ENCODE peak calls at places on chromosomes 3 and 15, in four cellular contexts. J is GM23248, E is HCT116, Q is MM.1S. H is an unnamed sample.

GRCh38 chr3:61613666-61614065 is 52.3 kb downstream of the PTPRG start:
- DNase-seq in J (no peak), E (no peak), Q (no peak), H (no peak)

GRCh38 chr3:42486814-42487569 is 15.5 kb upstream of the VIPR1 start:
- DNase-seq in J (no peak), E (no peak), Q (no peak), H (no peak)

GRCh38 chr3:63961891-63962290 is 49.7 kb upstream of the SCAANT1 start:
- DNase-seq in J (peak), E (peak), Q (peak), H (peak)

GRCh38 chr15:66621491-66622467 is 56.0 kb upstream of the LCTL start:
- DNase-seq in J (peak), E (no peak), Q (no peak), H (no peak)

GRCh38 chr3:185649414-185649813 is 63.3 kb downstream of the SENP2 start:
- DNase-seq in J (no peak), E (no peak), Q (no peak), H (no peak)

GRCh38 chr3:159886050-159886449 is 102.6 kb upstream of the IL12A start:
- DNase-seq in J (no peak), E (no peak), Q (no peak), H (no peak)

GRCh38 chr15:85691350-85692240 is 103.1 kb downstream of the KLHL25 start:
- DNase-seq in J (no peak), E (no peak), Q (peak), H (no peak)

GRCh38 chr3:86986666-86987420 is 4.1 kb downstream of the VGLL3 start:
- DNase-seq in J (peak), E (no peak), Q (no peak), H (no peak)

GRCh38 chr3:68211637-68212036 is 557.2 kb upstream of the SUCLG2 start:
- DNase-seq in J (no peak), E (no peak), Q (no peak), H (no peak)

GRCh38 chr15:55168350-55168974 is 28.3 kb downstream of the RSL24D1 start:
- DNase-seq in J (peak), E (peak), Q (peak), H (peak)

GRCh38 chr15:40847225-40847961 is 3.5 kb downstream of the SPINT1 start:
- DNase-seq in J (no peak), E (no peak), Q (peak), H (peak)

GRCh38 chr15:91956026-91956723 is 102.7 kb downstream of the SLCO3A1 start:
- DNase-seq in J (peak), E (no peak), Q (no peak), H (peak)

GRCh38 chr15:101017041-101017754 is 98.0 kb downstream of the LRRK1 start:
- DNase-seq in J (no peak), E (no peak), Q (no peak), H (no peak)

GRCh38 chr3:184565421-184566211 is 4.0 kb downstream of the EPHB3 start:
- DNase-seq in J (peak), E (peak), Q (no peak), H (peak)

GRCh38 chr3:149605902-149606301 is 51.9 kb downstream of the WWTR1 start:
- DNase-seq in J (peak), E (no peak), Q (no peak), H (no peak)

GRCh38 chr3:158261371-158261991 is 151.6 kb downstream of the RSRC1 start:
- DNase-seq in J (no peak), E (no peak), Q (no peak), H (no peak)

GRCh38 chr3:124306665-124307064 is 314.7 kb upstream of the ROPN1 start:
- DNase-seq in J (no peak), E (no peak), Q (no peak), H (no peak)

GRCh38 chr15:27059610-27060202 is 88.7 kb downstream of the GABRG3 start:
- DNase-seq in J (peak), E (peak), Q (peak), H (peak)

GRCh38 chr3:131705099-131705498 is 202.3 kb upstream of the MRPL3 start:
- DNase-seq in J (no peak), E (no peak), Q (no peak), H (no peak)

GRCh38 chr3:138180375-138181029 is 5.8 kb upstream of the DBR1 start:
- DNase-seq in J (peak), E (peak), Q (peak), H (peak)

GRCh38 chr3:21170964-21171363 is 580.0 kb downstream of the ZNF385D start:
- DNase-seq in J (peak), E (no peak), Q (no peak), H (peak)

GRCh38 chr15:78909160-78909695 is 35.6 kb downstream of the CTSH start:
- DNase-seq in J (no peak), E (no peak), Q (no peak), H (no peak)

GRCh38 chr15:32641517-32642059 is at the start of gene SCG5:
- DNase-seq in J (no peak), E (no peak), Q (no peak), H (peak)

GRCh38 chr3:28799084-28799483 is 450.5 kb upstream of the AZI2 start:
- DNase-seq in J (peak), E (peak), Q (no peak), H (no peak)

GRCh38 chr3:182567666-182568065 is 225.6 kb upstream of the ATP11B start:
- DNase-seq in J (no peak), E (no peak), Q (no peak), H (no peak)

GRCh38 chr3:157782236-157782635 is 279.0 kb upstream of the VEPH1 start:
- DNase-seq in J (peak), E (no peak), Q (no peak), H (no peak)

GRCh38 chr3:126451511-126451910 is 24.2 kb downstream of the ZXDC start:
- DNase-seq in J (no peak), E (no peak), Q (no peak), H (no peak)

GRCh38 chr3:54069961-54070360 is 52.4 kb upstream of the CACNA2D3 start:
- DNase-seq in J (no peak), E (no peak), Q (no peak), H (no peak)

GRCh38 chr3:169668957-169669681 is 5.6 kb upstream of the MECOM start:
- DNase-seq in J (peak), E (peak), Q (peak), H (peak)

GRCh38 chr3:149816986-149817385 is 4.0 kb downstream of the RNF13 start:
- DNase-seq in J (peak), E (no peak), Q (no peak), H (no peak)

GRCh38 chr3:129063841-129064482 is 3.4 kb downstream of the GP9 start:
- DNase-seq in J (no peak), E (no peak), Q (no peak), H (no peak)

GRCh38 chr3:62951037-62951613 is 75.9 kb upstream of the CADPS start:
- DNase-seq in J (no peak), E (no peak), Q (no peak), H (no peak)

GRCh38 chr3:124292329-124292728 is 300.4 kb upstream of the ROPN1 start:
- DNase-seq in J (no peak), E (no peak), Q (no peak), H (no peak)

GRCh38 chr3:31755911-31756658 is 223.4 kb downstream of the STT3B start:
- DNase-seq in J (no peak), E (no peak), Q (no peak), H (no peak)

GRCh38 chr15:81166949-81167816 is 29.5 kb upstream of the IL16 start:
- DNase-seq in J (peak), E (no peak), Q (no peak), H (no peak)

GRCh38 chr15:37771462-37771861 is 163.0 kb upstream of the TMCO5A start:
- DNase-seq in J (peak), E (no peak), Q (no peak), H (no peak)

GRCh38 chr15:68342351-68342750 is 64.8 kb downstream of the FEM1B start:
- DNase-seq in J (no peak), E (no peak), Q (no peak), H (no peak)

GRCh38 chr3:29488922-29489321 is 208.1 kb downstream of the RBMS3 start:
- DNase-seq in J (no peak), E (no peak), Q (no peak), H (no peak)

GRCh38 chr3:110568246-110568645 is 503.4 kb upstream of the NECTIN3 start:
- DNase-seq in J (peak), E (peak), Q (no peak), H (no peak)

GRCh38 chr3:110564674-110565073 is 506.9 kb upstream of the NECTIN3 start:
- DNase-seq in J (peak), E (no peak), Q (no peak), H (no peak)

GRCh38 chr3:110567032-110567431 is 504.6 kb upstream of the NECTIN3 start:
- DNase-seq in J (no peak), E (no peak), Q (no peak), H (no peak)

DNA sequence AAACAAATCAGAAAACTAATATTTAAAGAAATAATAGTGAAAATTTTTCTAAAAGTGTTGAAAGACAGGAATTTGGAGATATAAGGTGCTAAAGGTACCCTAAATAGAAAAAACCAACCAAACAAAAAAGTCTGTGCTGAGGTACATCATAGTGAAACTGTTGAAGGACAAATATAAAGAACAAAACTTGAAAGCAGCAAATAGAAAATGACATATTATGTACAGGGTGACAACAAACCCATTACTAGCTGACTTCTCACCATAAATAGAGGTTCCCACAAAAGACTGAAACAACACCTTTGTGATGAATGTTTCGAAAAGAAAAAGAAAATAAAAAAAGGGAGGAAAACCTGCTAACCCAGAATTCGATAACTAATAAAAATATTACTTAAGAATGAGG is 502.5 kb upstream of the NECTIN3 start:
- DNase-seq in J (no peak), E (no peak), Q (peak), H (no peak)
- TF ChIP-seq EZH2phosphoT487 in J (no peak), E (no peak), Q (no peak), H (no peak)

GRCh38 chr15:30928076-30928475 is 24.4 kb downstream of the FAN1 start:
- DNase-seq in J (peak), E (no peak), Q (no peak), H (no peak)

GRCh38 chr15:30925686-30926085 is 22.0 kb downstream of the FAN1 start:
- DNase-seq in J (no peak), E (no peak), Q (no peak), H (no peak)

GRCh38 chr15:30927148-30927761 is 23.5 kb downstream of the FAN1 start:
- DNase-seq in J (no peak), E (no peak), Q (no peak), H (no peak)

GRCh38 chr15:30924353-30924752 is 20.6 kb downstream of the FAN1 start:
- DNase-seq in J (peak), E (no peak), Q (no peak), H (no peak)

DNA sequence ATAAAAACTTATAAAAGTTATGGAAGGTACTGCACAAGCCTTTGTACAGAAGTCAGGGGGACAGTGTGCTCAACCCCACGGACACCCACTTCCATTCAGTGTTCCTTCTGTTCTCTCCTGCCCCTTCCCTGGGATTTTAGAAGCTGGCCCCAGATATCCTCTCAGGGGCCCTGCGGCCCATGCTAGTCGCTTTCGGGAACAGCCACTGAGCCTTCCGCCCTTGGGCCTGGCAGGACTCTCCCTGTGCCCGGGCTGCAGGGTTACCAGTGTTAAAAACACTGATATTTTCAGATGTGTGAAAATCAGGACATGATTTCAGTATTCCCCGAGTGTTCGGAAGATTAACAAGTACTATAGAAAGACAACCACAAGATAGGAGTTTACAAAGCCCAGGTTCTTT is 22.4 kb downstream of the FAN1 start:
- DNase-seq in J (no peak), E (no peak), Q (no peak), H (no peak)
- H3K9ac ChIP-seq in J (no peak), E (no peak), Q (no peak), H (no peak)

GRCh38 chr15:64925335-64926330 is 13.9 kb downstream of the ANKDD1A start:
- DNase-seq in J (no peak), E (no peak), Q (no peak), H (no peak)

GRCh38 chr15:64928626-64929220 is 17.0 kb downstream of the ANKDD1A start:
- DNase-seq in J (no peak), E (no peak), Q (no peak), H (peak)

GRCh38 chr15:64923546-64923945 is 11.8 kb downstream of the ANKDD1A start:
- DNase-seq in J (no peak), E (no peak), Q (no peak), H (no peak)

GRCh38 chr15:64930019-64930652 is 18.4 kb downstream of the ANKDD1A start:
- DNase-seq in J (no peak), E (no peak), Q (peak), H (no peak)

DNA sequence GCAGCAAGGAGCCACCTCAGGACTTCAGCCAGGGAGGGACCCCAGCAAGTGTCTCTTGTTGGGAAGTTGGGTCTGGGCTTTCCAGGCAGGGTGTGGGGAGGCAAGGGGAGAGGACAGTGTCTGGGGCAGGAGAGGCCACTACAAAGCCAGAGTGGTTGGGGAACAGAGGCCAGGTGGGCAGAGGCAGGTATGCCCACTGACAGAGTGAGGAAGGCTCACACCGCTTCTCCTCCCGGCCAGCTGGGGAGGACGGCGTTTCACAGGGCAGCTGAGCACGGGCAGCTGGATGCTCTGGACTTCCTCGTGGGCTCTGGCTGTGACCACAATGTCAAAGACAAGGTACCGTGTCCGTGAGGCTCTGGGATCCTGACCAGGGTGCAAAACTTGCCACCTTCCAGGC is 15.0 kb downstream of the ANKDD1A start:
- DNase-seq in J (no peak), E (no peak), Q (no peak), H (no peak)
- TF ChIP-seq EZH2phosphoT487 in J (no peak), E (no peak), Q (no peak), H (no peak)

DNA sequence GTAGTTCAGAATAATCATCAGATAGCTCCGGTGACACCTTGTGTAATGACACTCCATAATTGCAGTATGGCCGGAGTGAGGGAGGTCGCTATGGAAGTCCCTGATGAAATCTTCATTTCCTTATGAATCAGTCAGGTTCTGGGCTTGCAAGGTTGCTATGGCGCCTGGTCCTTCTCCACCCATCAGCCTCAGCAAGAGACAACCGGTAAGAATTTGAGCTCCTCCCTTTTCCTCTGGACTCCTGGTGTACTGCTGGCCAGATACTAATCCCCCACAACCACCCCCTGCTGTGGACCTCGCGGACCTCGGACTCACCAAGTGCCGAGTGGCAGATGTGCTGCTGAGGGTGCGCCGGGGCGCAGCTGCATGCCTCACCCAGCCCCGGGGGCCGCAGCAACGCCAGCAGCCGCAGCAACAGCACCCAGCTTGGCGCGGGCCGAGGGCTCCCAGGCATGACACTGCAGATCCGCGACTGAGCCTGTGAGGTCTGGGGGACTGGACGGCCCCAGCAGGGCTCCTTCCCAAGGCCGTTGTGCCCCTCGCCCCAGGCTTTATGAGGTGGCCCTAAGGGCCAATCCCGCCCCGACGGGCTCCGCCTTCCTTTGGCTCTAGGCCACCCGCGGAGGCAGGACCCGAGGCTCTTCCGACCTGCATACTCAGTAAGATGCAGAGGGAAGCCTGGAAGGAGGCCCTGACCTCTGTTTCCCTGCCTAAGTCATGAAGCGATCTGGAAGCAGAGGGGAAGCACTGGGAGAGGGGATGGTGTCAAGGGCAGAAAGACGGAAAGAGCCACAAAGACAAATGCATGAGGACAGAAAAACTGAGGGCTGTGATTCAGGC is at the start of gene TIMP4:
- DNase-seq in J (peak), E (no peak), Q (no peak), H (no peak)
- H3K9ac ChIP-seq in J (peak), E (no peak), Q (no peak), H (no peak)